ENCODE peak calls at places on chromosomes 3 and 15, in five cellular contexts. H, Z, R, G and M are unnamed samples.

GRCh38 chr15:49904296-49904695 is 214.7 kb downstream of the ATP8B4 start:
- DNase-seq in G (no peak), H (no peak), Z (no peak), R (no peak), M (no peak)

GRCh38 chr15:24761704-24762302 is 86.2 kb downstream of the NPAP1 start:
- DNase-seq in Z (no peak), H (no peak), R (no peak), G (no peak), M (no peak)

GRCh38 chr3:89889386-89889785 is 782.0 kb downstream of the EPHA3 start:
- DNase-seq in Z (no peak), H (no peak), R (no peak), G (no peak), M (no peak)

GRCh38 chr15:47513496-47513895 is 203.8 kb upstream of the SEMA6D start:
- DNase-seq in H (no peak), G (no peak), Z (no peak), R (no peak), M (no peak)

GRCh38 chr3:138944136-138944658 is 2.7 kb downstream of the FOXL2 start:
- DNase-seq in R (peak), G (no peak), H (no peak), Z (peak), M (no peak)

GRCh38 chr3:64186667-64187064 is 38.6 kb downstream of the PRICKLE2 start:
- DNase-seq in Z (no peak), H (no peak), G (no peak), R (no peak), M (no peak)

GRCh38 chr3:134601539-134602439 is 49.0 kb downstream of the KY start:
- DNase-seq in R (peak), Z (peak), H (no peak), G (no peak), M (no peak)

GRCh38 chr3:57281710-57282109 is 10.8 kb downstream of the ASB14 start:
- DNase-seq in Z (no peak), H (no peak), G (no peak), R (no peak), M (no peak)

GRCh38 chr15:101167791-101168462 is 83.9 kb downstream of the CHSY1 start:
- DNase-seq in R (no peak), H (peak), G (no peak), Z (peak), M (peak)

GRCh38 chr15:33963831-33964664 is 4.2 kb upstream of the CHRM5 start:
- DNase-seq in G (no peak), H (peak), R (no peak), Z (peak), M (peak)

GRCh38 chr15:90810354-90810753 is 58.0 kb upstream of the FURIN start:
- DNase-seq in Z (no peak), H (no peak), G (no peak), R (no peak), M (no peak)

GRCh38 chr15:90813796-90814192 is 54.6 kb upstream of the FURIN start:
- DNase-seq in R (no peak), Z (no peak), H (no peak), G (no peak), M (no peak)

GRCh38 chr15:90809536-90809935 is 58.9 kb upstream of the FURIN start:
- DNase-seq in R (no peak), H (no peak), Z (no peak), G (no peak), M (no peak)

GRCh38 chr15:90814193-90814811 is 54.1 kb upstream of the FURIN start:
- DNase-seq in R (no peak), Z (no peak), H (no peak), G (no peak), M (no peak)

DNA sequence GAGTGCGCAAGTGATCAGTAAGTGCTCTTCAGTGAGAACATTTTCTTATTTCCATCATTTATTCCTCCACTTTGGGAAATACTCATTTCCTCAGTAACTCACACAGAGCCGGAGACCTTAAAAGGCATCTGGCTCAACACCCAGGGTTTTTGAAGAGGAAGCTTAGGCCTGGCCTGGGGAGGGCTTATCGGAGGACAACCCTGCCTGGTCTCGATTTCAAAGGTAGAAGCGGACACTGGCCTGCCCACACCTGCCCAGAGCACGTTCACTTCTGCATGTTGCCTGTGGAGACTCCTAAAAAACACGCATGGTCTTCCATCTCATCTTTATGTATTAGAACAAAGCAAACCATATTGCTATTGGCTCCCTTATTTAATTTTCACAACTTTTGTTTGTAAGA is 55.5 kb upstream of the FURIN start:
- DNase-seq in G (no peak), H (no peak), R (no peak), Z (no peak), M (no peak)
- H3K27ac ChIP-seq in G (no peak), H (no peak), R (no peak), Z (no peak), M (no peak)

DNA sequence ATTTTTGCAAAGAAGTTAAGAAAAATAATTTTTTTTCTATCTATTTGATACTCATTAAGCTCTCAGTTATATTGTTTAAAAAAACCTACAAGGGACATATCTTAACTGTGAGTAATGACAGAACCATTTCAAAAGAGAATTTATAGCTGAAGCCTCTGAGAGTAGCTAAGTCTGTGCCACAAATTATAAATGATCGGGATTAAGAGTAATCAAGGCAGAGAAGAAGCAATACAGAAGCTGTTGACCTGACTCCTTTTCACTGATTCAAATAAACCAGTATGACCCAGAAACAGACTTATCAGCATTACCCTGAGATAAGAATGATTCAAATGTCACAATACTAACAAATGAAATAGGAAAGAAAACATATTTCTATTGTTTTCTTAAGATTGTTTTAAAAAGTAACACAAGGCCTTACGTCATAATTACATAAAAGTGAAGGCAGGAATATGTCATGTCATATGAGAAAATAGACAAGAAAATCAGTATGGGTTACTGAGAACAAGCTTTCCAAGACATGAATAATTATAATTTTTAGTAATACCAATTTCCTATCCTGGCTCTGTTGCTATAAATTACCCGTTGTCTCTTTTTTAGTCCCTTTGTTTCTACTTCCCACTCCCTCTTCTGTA is 1534.6 kb downstream of the SI start:
- DNase-seq in G (no peak), Z (no peak), H (no peak), R (no peak), M (no peak)
- TF ChIP-seq ATF3 in G (no peak), Z (no peak), H (no peak), R (no peak), M (no peak)

DNA sequence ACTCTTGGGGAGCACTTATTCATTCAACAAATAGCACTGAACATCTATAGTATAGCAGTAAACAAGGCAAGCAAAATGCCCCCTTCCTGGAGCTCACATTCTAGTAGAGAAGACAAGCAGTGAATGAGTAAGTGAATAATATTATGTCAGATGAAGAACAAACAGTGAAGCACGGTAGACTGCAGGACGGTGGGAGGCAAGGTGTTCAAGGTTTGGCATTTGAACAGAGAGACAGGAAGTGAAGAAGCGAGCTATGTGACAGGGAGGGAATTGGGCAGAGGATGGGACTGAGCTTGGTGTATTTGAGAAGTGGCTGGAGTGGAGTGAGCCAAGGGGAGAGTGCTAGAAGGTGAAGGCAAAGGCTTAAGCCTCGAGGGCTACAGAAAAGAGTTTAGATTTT is 1.4 kb downstream of the CRELD1 start:
- DNase-seq in G (no peak), R (no peak), H (no peak), Z (no peak), M (no peak)
- H3K9ac ChIP-seq in G (peak), R (no peak), H (peak), Z (peak), M (no peak)

GRCh38 chr3:171269557-171269956 is 190.6 kb downstream of the TNIK start:
- DNase-seq in R (no peak), G (no peak), H (no peak), Z (no peak), M (no peak)

GRCh38 chr3:171270541-171270940 is 189.7 kb downstream of the TNIK start:
- DNase-seq in Z (no peak), R (no peak), H (no peak), G (no peak), M (no peak)

GRCh38 chr3:171268677-171269076 is 191.5 kb downstream of the TNIK start:
- DNase-seq in H (no peak), Z (no peak), G (no peak), R (no peak), M (no peak)

GRCh38 chr3:171277456-171278406 is 182.5 kb downstream of the TNIK start:
- DNase-seq in R (no peak), G (no peak), H (no peak), Z (no peak), M (no peak)

DNA sequence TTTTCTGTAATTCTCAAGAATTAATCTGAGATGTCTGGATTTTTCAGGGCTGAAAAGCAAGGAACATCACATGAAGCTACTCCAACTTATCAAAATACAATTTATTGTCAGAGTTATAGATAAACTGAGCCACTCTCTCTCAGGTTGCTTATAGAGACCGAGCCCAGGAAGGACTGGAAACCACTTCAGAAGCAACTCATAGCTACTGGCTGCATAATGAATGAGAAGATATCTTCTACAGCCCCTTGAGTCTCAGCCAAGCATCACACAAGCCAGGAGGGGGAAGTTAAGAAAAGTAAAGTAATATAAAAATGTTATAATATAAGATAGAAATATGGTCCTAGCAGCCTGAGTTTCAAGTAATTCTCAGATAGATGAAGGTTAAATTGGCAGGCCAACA is 186.0 kb downstream of the TNIK start:
- DNase-seq in H (no peak), Z (no peak), G (no peak), R (no peak), M (no peak)
- H3K27ac ChIP-seq in H (no peak), Z (no peak), G (peak), R (no peak), M (no peak)

GRCh38 chr3:31613131-31613626 is 80.5 kb downstream of the STT3B start:
- DNase-seq in G (no peak), Z (no peak), R (no peak), H (no peak), M (no peak)

GRCh38 chr3:31613654-31614053 is 80.9 kb downstream of the STT3B start:
- DNase-seq in H (no peak), R (no peak), Z (no peak), G (no peak), M (no peak)

GRCh38 chr3:31614162-31614921 is 81.6 kb downstream of the STT3B start:
- DNase-seq in H (no peak), G (no peak), R (no peak), Z (no peak), M (no peak)

GRCh38 chr3:31606453-31606852 is 73.7 kb downstream of the STT3B start:
- DNase-seq in G (no peak), R (no peak), H (no peak), Z (no peak), M (no peak)

GRCh38 chr3:31610700-31611275 is 78.1 kb downstream of the STT3B start:
- DNase-seq in Z (no peak), R (no peak), G (no peak), H (peak), M (peak)
- TF ChIP-seq ATF3 in Z (no peak), R (no peak), G (no peak), H (no peak), M (no peak)

GRCh38 chr15:81296218-81296617 is 27.7 kb downstream of the STARD5 start:
- DNase-seq in R (no peak), G (no peak), H (no peak), Z (no peak), M (no peak)
- H3K9ac ChIP-seq in R (no peak), G (peak), H (no peak), Z (no peak), M (no peak)

DNA sequence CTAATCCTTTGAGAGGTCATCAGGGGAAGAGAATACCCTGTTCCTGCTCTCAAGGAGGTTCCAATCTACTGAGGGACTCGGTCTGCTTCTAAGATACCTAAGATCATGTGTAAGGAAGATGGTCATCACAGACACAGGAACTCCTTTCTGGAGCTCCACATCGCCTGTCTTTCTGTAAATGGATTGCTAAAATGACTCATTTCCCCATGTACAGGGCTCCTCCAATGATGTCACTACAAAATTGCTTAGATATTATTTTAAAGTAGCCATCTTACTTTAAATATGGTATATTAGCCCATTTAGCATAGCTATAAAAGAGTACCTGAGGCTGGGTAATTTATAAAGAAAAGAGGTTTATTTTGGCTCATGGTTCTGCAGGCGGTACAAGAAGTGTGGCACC is 206.1 kb upstream of the PROK2 start:
- DNase-seq in G (no peak), H (no peak), Z (no peak), R (no peak), M (no peak)
- H3K27ac ChIP-seq in G (no peak), H (no peak), Z (no peak), R (no peak), M (no peak)

GRCh38 chr3:13325892-13326443 is 94.2 kb downstream of the NUP210 start:
- DNase-seq in Z (no peak), R (no peak), G (no peak), H (no peak), M (no peak)
- TF ChIP-seq ATF3 in Z (no peak), R (no peak), G (no peak), H (no peak), M (no peak)